ENCODE peak calls at places on chromosomes 3 and 15, in seven cellular contexts. R is MM.1S, S is neural progenitor cell, U is mammary epithelial cell, B is endothelial cell of umbilical vein, T is PC-3, L is keratinocyte. G is an unnamed sample. For H3K9me3, the result is how much of the 10 kb centered on the place peaks cover.

GRCh38 chr3:23567917-23568316 is 237.8 kb upstream of the UBE2E1 start:
- DNase-seq in S (no peak), R (peak), U (peak), B (peak), T (peak), L (peak), G (no peak)

GRCh38 chr3:17491601-17492000 is 250.8 kb downstream of the TBC1D5 start:
- DNase-seq in S (no peak), T (peak), U (peak), R (no peak), B (peak), L (no peak), G (no peak)

GRCh38 chr15:40282870-40283614 is at the start of gene ANKRD63:
- DNase-seq in U (no peak), R (no peak), L (no peak), B (peak), S (peak), T (peak), G (peak)

GRCh38 chr3:73228425-73228824 is 167.0 kb downstream of the EBLN2 start:
- DNase-seq in T (no peak), B (no peak), S (no peak), U (peak), L (peak), R (no peak), G (no peak)

GRCh38 chr3:57130426-57131209 is 34.5 kb downstream of the IL17RD start:
- DNase-seq in L (no peak), R (no peak), U (no peak), T (no peak), S (peak), B (no peak), G (no peak)

GRCh38 chr3:112685435-112685834 is 44.5 kb upstream of the CCDC80 start:
- DNase-seq in R (no peak), S (no peak), U (no peak), L (no peak), T (peak), B (no peak), G (no peak)

GRCh38 chr3:16311960-16312451 is 47.0 kb downstream of the OXNAD1 start:
- DNase-seq in T (no peak), S (no peak), B (peak), R (no peak), L (no peak), U (peak), G (no peak)

GRCh38 chr15:43441316-43441715 is 51.6 kb downstream of the TP53BP1 start:
- DNase-seq in R (peak), L (no peak), U (no peak), S (no peak), T (peak), B (no peak), G (peak)

GRCh38 chr3:179772297-179772696 is 119.5 kb downstream of the USP13 start:
- DNase-seq in S (no peak), T (no peak), B (no peak), R (no peak), U (no peak), L (no peak), G (no peak)

GRCh38 chr3:157310329-157311065 is 126.2 kb upstream of the PTX3 start:
- DNase-seq in L (no peak), R (peak), S (no peak), T (peak), B (no peak), U (no peak), G (peak)

GRCh38 chr3:30607032-30607833 is 832 bp downstream of the TGFBR2 start:
- DNase-seq in T (peak), R (peak), U (peak), B (peak), L (no peak), S (peak), G (peak)

GRCh38 chr3:98884675-98885371 is 16.7 kb downstream of the DCBLD2 start:
- DNase-seq in U (no peak), S (no peak), R (no peak), T (no peak), L (no peak), B (peak), G (no peak)

GRCh38 chr15:25180606-25181289 is 226.0 kb downstream of the SNRPN start:
- DNase-seq in B (no peak), U (no peak), L (no peak), R (no peak), S (no peak), T (no peak), G (no peak)
- H3K9me3 ChIP-seq in B (under half), U (under half), L (under half), R (under half), S (under half), T (under half), G (under half)

DNA sequence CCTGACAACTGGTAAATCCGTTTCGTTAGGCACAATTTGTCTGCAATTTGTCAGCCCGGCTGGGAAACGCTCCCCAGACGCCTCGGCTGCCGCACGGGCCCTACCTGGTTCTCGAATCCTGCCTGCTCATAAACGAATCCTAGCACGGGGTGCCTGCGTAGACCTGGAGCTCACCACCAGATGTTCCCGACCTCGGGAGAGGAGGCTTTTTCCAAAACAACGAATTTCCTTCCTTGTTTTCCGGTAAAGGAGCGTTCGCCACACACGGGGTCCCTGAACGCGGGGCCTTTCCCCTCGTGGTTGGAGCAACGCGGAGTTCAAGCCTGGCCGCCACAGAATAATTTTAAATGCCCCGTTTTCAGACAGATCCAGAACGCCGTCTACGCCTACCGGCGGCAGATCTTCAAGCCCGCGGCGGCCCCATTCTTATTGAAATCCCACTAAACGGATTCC is 1.1 kb downstream of the GATA2 start:
- DNase-seq in S (no peak), R (no peak), T (no peak), L (no peak), U (peak), B (peak), G (peak)
- TF ChIP-seq EZH2 in S (no peak), R (no peak), T (no peak), L (peak), U (peak), B (no peak), G (no peak)

GRCh38 chr3:40891186-40891585 is 308.1 kb upstream of the CTNNB1 start:
- DNase-seq in T (no peak), R (no peak), U (no peak), L (no peak), B (no peak), S (no peak), G (no peak)
- TF ChIP-seq CTCF in T (no peak), R (no peak), U (no peak), L (no peak), B (no peak), S (no peak), G (no peak)

GRCh38 chr15:99594916-99595315 is 29.1 kb downstream of the MEF2A start:
- DNase-seq in L (no peak), R (no peak), T (no peak), B (no peak), S (no peak), U (no peak), G (no peak)

GRCh38 chr15:99603828-99604227 is 38.0 kb downstream of the MEF2A start:
- DNase-seq in S (no peak), R (no peak), T (no peak), B (peak), L (no peak), U (no peak), G (no peak)

GRCh38 chr15:99593070-99593469 is 27.3 kb downstream of the MEF2A start:
- DNase-seq in R (no peak), T (no peak), U (no peak), S (no peak), L (no peak), B (no peak), G (no peak)

GRCh38 chr15:99598296-99598695 is 32.5 kb downstream of the MEF2A start:
- DNase-seq in L (no peak), R (no peak), U (no peak), B (no peak), T (no peak), S (no peak), G (no peak)
- H3K9me3 ChIP-seq in L (under half), R (under half), U (under half), B (under half), T (under half), S (under half), G (under half)

GRCh38 chr3:148697311-148698189 is at the start of gene AGTR1:
- DNase-seq in S (peak), U (no peak), L (no peak), T (no peak), R (no peak), B (no peak), G (peak)
- TF ChIP-seq EZH2 in S (no peak), U (peak), L (peak), T (peak), R (no peak), B (peak), G (peak)

GRCh38 chr15:73564255-73564654 is 68.9 kb downstream of the NPTN start:
- DNase-seq in L (no peak), R (no peak), U (peak), S (peak), B (peak), T (peak), G (peak)
- TF ChIP-seq CTCF in L (no peak), R (no peak), U (no peak), S (no peak), B (no peak), T (peak), G (no peak)

G was measured in A673.